ENCODE peak calls at places on chromosomes 16 and 17, in four cellular contexts. D is tibial nerve, O is upper lobe of right lung, Y is OCI-LY7. Z is an unnamed sample.

GRCh38 chr17:64073771-64074703 is 53.6 kb upstream of the ICAM2 start:
- DNase-seq in D (no peak), O (no peak), Y (peak; percentile 95), Z (no peak)

GRCh38 chr17:77831497-77832179 is 126.9 kb upstream of the TNRC6C start:
- DNase-seq in D (no peak), O (peak; percentile 19), Y (no peak), Z (peak; percentile 81)

GRCh38 chr17:19237389-19238166 is 412 bp downstream of the EPN2 start:
- DNase-seq in D (peak; percentile 17), O (peak; percentile 68), Y (no peak), Z (peak; percentile 81)

GRCh38 chr16:69397821-69398521 is 12.2 kb upstream of the TERF2 start:
- DNase-seq in D (no peak), O (no peak), Y (peak; percentile 24), Z (no peak)

GRCh38 chr16:74868501-74868900 is 93.9 kb upstream of the FA2H start:
- DNase-seq in D (no peak), O (no peak), Y (peak; percentile 70), Z (no peak)

GRCh38 chr16:70660672-70661350 is 14.5 kb downstream of the IL34 start:
- DNase-seq in D (no peak), O (peak; percentile 61), Y (no peak), Z (peak; percentile 59)

GRCh38 chr17:78416311-78416711 is 37.9 kb downstream of the PGS1 start:
- DNase-seq in D (no peak), O (no peak), Y (no peak), Z (no peak)

GRCh38 chr16:2842340-2843000 is 12.4 kb downstream of the ZG16B start:
- DNase-seq in D (no peak), O (peak; percentile 80), Y (peak; percentile 50), Z (peak; percentile 87)

GRCh38 chr16:14502256-14502875 is 127.7 kb downstream of the PARN start:
- DNase-seq in D (no peak), O (no peak), Y (no peak), Z (no peak)

GRCh38 chr16:24993722-24994686 is 21.2 kb downstream of the ARHGAP17 start:
- DNase-seq in D (no peak), O (no peak), Y (no peak), Z (no peak)

DNA sequence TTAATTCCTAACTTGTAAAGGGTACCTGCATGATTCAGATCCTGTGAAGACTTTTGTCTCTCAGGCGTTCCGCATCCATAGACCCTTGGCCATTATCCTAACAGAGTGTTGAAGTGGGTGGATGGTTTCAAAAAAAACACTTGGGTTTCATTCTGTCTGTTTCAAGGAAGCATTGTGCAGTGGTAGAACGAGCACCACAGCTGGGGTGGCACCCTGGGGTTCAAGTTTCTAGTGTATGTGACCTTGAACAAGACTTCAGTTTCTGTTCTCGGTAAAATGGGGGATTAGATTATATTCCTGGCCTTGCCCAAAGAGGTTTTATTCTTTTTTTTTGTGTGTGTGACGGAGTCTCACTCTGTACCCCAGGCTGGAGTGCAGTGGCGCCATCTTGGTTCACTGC is 74.3 kb downstream of the MSI2 start:
- DNase-seq in D (no peak), O (no peak), Y (no peak), Z (no peak)
- H3K4me1 ChIP-seq in D (peaks cover 6% of the 10 kb centered on the region), O (no peaks in the 10 kb centered on the region), Y (peaks cover 10% of the 10 kb centered on the region), Z (no peaks in the 10 kb centered on the region)

DNA sequence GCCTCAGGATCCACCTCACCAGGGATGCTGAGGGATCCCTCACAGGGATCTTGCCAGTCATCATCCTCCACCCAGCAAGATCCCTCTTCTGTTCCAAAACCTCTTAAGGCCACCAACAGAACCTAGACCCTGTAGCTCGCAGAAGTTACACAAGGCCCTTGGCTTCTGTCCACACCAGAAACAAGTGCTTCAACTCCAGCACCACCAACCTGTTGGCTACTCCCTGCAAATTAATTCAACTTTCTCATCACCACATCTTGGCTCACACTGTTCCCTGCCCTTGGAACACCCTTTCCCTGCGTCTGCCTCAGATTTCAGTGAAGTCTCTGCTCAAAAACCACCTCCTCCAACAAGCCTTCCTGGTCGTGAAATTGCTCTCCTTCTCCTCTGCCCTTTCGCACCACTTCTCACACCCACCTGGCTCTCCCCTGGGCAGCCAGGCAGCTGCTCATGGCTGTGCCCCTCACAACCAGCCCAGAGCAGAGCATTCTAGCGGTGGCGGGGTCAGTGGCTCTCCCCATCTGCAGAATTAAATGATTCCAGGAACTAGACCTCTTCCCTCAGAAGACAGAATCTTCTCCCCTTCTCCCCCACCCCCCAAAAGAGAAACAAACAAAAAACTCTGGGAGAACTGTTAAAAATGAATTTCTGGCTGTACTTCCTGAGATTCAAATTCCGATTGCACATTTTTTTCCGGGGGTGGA is 1.8 kb downstream of the PLLP start:
- DNase-seq in D (no peak), O (no peak), Y (no peak), Z (no peak)
- H3K4me3 ChIP-seq in D (peak overlapping the region; percentile 71), O (peak overlapping the region; percentile 70), Y (no peak overlapping the region), Z (no peak overlapping the region)

DNA sequence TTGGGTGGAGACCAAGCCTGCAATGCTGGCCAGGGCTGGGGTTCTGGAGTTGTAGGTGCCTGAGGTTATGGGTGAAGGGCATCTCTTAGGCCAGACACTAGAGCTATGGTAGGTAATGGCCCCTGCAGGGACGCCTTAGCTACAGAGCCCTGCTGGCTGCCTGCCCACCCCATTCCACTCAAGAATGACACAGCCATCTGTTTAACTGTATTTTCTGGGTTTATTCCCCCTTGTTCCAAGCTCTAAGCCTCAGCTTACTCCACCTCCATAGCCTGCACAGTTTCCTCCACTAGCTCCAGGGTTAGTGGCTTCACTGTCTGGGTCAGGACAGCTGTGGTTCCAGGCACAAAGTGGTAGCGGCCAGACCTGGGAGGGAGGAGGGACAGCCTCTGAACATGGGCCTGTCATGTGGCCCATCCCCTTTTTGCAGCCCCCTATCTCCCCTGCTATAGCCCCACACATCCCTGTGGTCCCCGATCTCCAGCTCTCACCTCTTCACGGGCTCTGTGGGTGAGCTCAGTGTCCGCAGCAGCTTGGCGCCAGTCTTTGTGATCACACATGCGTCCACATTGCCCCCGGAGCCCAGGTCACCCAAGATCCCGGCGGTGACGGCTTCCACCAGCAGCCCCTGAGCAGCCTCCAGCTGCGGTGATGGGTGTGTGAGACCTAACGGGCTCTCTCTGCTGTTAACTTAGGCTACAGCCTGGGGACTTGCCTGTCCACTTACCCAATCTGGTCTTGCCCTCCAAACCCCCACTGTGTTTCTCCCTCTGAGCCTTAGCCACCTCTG is 2.1 kb downstream of the PSMB10 start:
- DNase-seq in D (no peak), O (no peak), Y (no peak), Z (no peak)
- H3K36me3 ChIP-seq in D (no peaks in the 10 kb centered on the region), O (peaks cover 20% of the 10 kb centered on the region), Y (peaks cover 38% of the 10 kb centered on the region), Z (no peaks in the 10 kb centered on the region)

GRCh38 chr17:40095356-40095943 is 4.9 kb downstream of the NR1D1 start:
- DNase-seq in D (no peak), O (no peak), Y (no peak), Z (peak; percentile 76)

GRCh38 chr17:40093580-40094201 is 6.7 kb downstream of the NR1D1 start:
- DNase-seq in D (no peak), O (no peak), Y (no peak), Z (no peak)

GRCh38 chr17:40093005-40093579 is 7.3 kb downstream of the NR1D1 start:
- DNase-seq in D (no peak), O (no peak), Y (no peak), Z (peak; percentile 74)

GRCh38 chr17:40095944-40096791 is 4.2 kb downstream of the NR1D1 start:
- DNase-seq in D (no peak), O (no peak), Y (peak; percentile 77), Z (no peak)

DNA sequence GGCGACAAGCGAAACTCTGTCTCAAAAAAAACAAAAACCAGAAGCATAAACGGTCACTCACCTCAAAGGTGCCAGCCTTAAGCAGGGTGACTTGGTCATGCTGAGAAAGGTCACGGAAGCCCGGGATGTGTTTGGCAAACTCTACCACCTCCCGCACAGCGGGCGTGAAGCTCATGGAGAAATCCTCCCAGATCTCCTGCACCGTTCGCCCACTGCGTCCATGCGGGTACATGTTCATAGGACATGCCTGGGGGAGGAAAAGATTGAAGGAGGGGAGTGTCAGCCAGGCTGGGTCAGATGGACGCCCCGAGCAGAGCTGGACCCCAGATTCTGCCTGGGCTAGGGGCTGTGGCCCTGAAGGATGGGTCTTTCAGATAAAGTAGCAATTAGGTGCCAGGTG is 5.5 kb downstream of the NR1D1 start:
- DNase-seq in D (no peak), O (no peak), Y (no peak), Z (no peak)
- H3K4me1 ChIP-seq in D (peaks cover 45% of the 10 kb centered on the region), O (peaks cover 38% of the 10 kb centered on the region), Y (peaks cover 43% of the 10 kb centered on the region), Z (no peaks in the 10 kb centered on the region)

DNA sequence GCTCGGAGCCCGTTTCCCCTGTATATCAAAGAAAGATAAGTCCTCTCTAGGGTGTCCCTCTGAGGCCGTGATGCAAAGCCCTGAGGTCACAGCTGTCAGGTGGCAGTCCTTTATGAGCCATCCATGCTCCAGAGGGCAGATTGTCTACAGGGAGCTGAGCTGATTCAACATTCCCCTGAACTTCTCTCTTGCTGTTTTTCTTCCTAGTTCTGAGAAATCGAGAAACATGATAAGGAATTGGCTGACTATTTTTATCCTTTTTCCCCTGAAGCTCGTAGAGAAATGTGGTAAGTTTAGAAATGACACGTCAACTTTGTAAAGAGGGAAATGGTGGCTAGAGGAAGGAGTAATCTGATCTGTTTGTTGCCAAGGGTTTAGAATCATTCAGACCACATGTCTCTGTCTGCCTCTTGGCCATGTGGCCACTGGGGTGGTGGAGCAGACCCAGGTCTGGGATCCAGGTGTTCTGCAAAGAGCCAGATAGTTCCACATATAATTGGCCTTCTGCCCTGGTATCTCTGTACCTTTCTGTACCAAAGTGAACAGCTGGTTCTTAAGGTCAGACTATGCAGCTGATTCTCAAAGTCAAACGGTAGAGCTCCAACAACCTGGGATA is 3.5 kb downstream of the CTNS start:
- DNase-seq in D (no peak), O (no peak), Y (peak; percentile 51), Z (no peak)
- H3K4me3 ChIP-seq in D (no peak overlapping the region), O (no peak overlapping the region), Y (no peak overlapping the region), Z (no peak overlapping the region)

GRCh38 chr16:19636436-19637267 is 81.1 kb downstream of the VPS35L start:
- DNase-seq in D (no peak), O (no peak), Y (no peak), Z (no peak)
- H3K36me3 ChIP-seq in D (no peaks in the 10 kb centered on the region), O (peaks cover 86% of the 10 kb centered on the region), Y (peaks cover 50% of the 10 kb centered on the region), Z (peaks cover 6% of the 10 kb centered on the region)

GRCh38 chr16:21650517-21650916 is 1.9 kb downstream of the IGSF6 start:
- DNase-seq in D (no peak), O (no peak), Y (no peak), Z (no peak)

GRCh38 chr16:21646091-21646490 is 6.3 kb downstream of the IGSF6 start:
- DNase-seq in D (no peak), O (no peak), Y (no peak), Z (no peak)

GRCh38 chr16:21646721-21647561 is 5.5 kb downstream of the IGSF6 start:
- DNase-seq in D (no peak), O (no peak), Y (peak; percentile 91), Z (no peak)

GRCh38 chr16:21647562-21648164 is 4.7 kb downstream of the IGSF6 start:
- DNase-seq in D (no peak), O (no peak), Y (no peak), Z (no peak)

GRCh38 chr16:21649196-21649595 is 3.2 kb downstream of the IGSF6 start:
- DNase-seq in D (no peak), O (no peak), Y (no peak), Z (no peak)
- H3K4me1 ChIP-seq in D (peaks cover 5% of the 10 kb centered on the region), O (peaks cover 37% of the 10 kb centered on the region), Y (peaks cover 78% of the 10 kb centered on the region), Z (no peaks in the 10 kb centered on the region)

Z was measured in aorta.